ENCODE peak calls at places on chromosomes 4 and X, in seven cellular contexts. Q is ovary, F is heart left ventricle, T is fibroblast of the aortic adventitia, L is lower leg skin, B is fibroblast of pulmonary artery, C is cardiac muscle cell. I is an unnamed sample.
A peak's percentile ranks its signal among the peaks of the same experiment; 100 is the strongest.

GRCh38 chrX:68807818-68808217 is 21.0 kb upstream of the EFNB1 start:
- DNase-seq in Q (no peak), F (no peak), T (peak; percentile 33), L (no peak), B (no peak), C (peak; percentile 33), I (no peak)

GRCh38 chr4:8303485-8304281 is 34.1 kb downstream of the HTRA3 start:
- DNase-seq in Q (peak; percentile 27), F (no peak), T (peak; percentile 91), L (no peak), B (peak; percentile 95), C (peak; percentile 93), I (peak; percentile 23)

GRCh38 chrX:17591741-17592110 is 145.6 kb upstream of the SCML1 start:
- DNase-seq in Q (peak; percentile 27), F (no peak), T (peak; percentile 92), L (no peak), B (peak; percentile 71), C (peak; percentile 82), I (no peak)

GRCh38 chrX:19697416-19697815 is 182.1 kb upstream of the MAP3K15 start:
- DNase-seq in Q (no peak), F (no peak), T (no peak), L (no peak), B (no peak), C (no peak), I (no peak)

GRCh38 chr4:159685406-159686092 is 582.7 kb downstream of the RAPGEF2 start:
- DNase-seq in Q (no peak), F (no peak), T (no peak), L (no peak), B (no peak), C (peak; percentile 35), I (no peak)

GRCh38 chr4:180615746-180616145 is 1627.5 kb upstream of the TENM3 start:
- DNase-seq in Q (no peak), F (no peak), T (no peak), L (no peak), B (no peak), C (no peak), I (no peak)

GRCh38 chr4:163353054-163353453 is 9.4 kb downstream of the NPY5R start:
- DNase-seq in Q (no peak), F (no peak), T (no peak), L (no peak), B (peak; percentile 25), C (peak; percentile 52), I (no peak)

GRCh38 chr4:108433832-108434231 is 186.5 kb upstream of the RPL34 start:
- DNase-seq in Q (no peak), F (no peak), T (peak; percentile 69), L (no peak), B (no peak), C (no peak), I (no peak)

GRCh38 chrX:16978193-16978984 is 31.9 kb downstream of the REPS2 start:
- DNase-seq in Q (peak; percentile 27), F (no peak), T (no peak), L (peak; percentile 14), B (no peak), C (no peak), I (no peak)

GRCh38 chr4:86741841-86742240 is 107.3 kb downstream of the SLC10A6 start:
- DNase-seq in Q (no peak), F (no peak), T (no peak), L (no peak), B (no peak), C (no peak), I (no peak)

GRCh38 chrX:106862972-106863688 is 40.0 kb downstream of the RIPPLY1 start:
- DNase-seq in Q (no peak), F (no peak), T (no peak), L (no peak), B (peak; percentile 10), C (peak; percentile 5), I (no peak)

GRCh38 chr4:103496800-103497199 is 223.0 kb downstream of the TACR3 start:
- DNase-seq in Q (no peak), F (no peak), T (no peak), L (no peak), B (no peak), C (no peak), I (no peak)

GRCh38 chrX:154532690-154533089 is 14.0 kb downstream of the G6PD start:
- DNase-seq in Q (no peak), F (no peak), T (no peak), L (no peak), B (no peak), C (no peak), I (no peak)

GRCh38 chr4:148454835-148455234 is 12.6 kb upstream of the NR3C2 start:
- DNase-seq in Q (no peak), F (no peak), T (no peak), L (no peak), B (no peak), C (no peak), I (no peak)

GRCh38 chr4:36489798-36490197 is 208.4 kb downstream of the DTHD1 start:
- DNase-seq in Q (no peak), F (no peak), T (no peak), L (no peak), B (no peak), C (no peak), I (no peak)

DNA sequence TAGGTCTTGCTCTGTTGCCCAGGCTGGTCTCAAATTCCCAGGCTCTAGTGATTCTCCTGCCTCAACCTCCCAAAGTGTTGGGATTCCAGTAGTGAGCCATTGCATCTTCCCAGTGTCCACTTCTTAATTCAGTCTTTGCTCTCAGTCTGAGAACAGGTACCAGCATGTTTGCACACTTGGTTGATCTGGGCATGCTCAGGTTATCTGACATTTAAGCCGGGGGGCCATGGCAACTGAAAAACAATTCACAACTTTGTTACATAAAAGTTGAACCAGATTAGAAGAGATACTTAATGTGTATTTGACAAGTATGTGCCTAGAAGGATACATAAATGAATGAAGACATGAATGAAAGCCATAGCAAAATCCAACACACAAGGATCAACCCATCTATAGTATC is 39.0 kb downstream of the FGFBP1 start:
- DNase-seq in Q (no peak), F (no peak), T (no peak), L (no peak), B (no peak), C (no peak), I (no peak)
- TF ChIP-seq CTCF in Q (no peak), F (no peak), T (no peak), L (no peak), B (no peak), C (no peak), I (no peak)

GRCh38 chrX:10190367-10190766 is 33.6 kb downstream of the CLCN4 start:
- DNase-seq in Q (peak; percentile 60), F (no peak), T (peak; percentile 88), L (no peak), B (peak; percentile 85), C (peak; percentile 84), I (no peak)
- TF ChIP-seq CTCF in Q (peak; percentile 39), F (peak; percentile 63), T (peak; percentile 47), L (no peak), B (peak; percentile 47), C (peak; percentile 53), I (no peak)

DNA sequence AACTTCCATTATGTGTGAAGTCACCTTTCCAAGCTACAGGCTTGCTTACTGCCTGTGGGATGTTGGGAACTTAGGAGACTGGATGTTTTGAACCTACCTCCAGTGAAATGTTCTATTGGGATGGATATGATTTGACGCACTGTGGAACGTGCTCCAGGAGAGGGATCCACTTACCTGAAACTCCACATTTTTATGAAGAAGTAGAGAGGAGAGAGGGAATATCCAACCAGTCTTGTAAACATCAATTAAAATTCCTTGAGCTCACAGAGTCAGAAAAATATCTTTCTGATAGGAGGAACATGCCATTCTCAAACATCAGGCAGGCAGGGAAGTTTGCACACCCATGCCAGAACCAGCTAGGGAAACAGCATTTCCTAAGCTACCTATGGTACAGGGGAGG is 91.1 kb upstream of the MAOA start:
- DNase-seq in Q (no peak), F (no peak), T (no peak), L (no peak), B (peak; percentile 14), C (no peak), I (no peak)
- TF ChIP-seq CTCF in Q (no peak), F (no peak), T (no peak), L (no peak), B (no peak), C (no peak), I (no peak)

GRCh38 chr4:75432683-75433082 is 81.5 kb downstream of the RCHY1 start:
- DNase-seq in Q (no peak), F (no peak), T (peak; percentile 9), L (no peak), B (peak; percentile 12), C (peak; percentile 22), I (no peak)
- TF ChIP-seq CTCF in Q (no peak), F (no peak), T (peak; percentile 25), L (no peak), B (peak; percentile 38), C (peak; percentile 31), I (no peak)

DNA sequence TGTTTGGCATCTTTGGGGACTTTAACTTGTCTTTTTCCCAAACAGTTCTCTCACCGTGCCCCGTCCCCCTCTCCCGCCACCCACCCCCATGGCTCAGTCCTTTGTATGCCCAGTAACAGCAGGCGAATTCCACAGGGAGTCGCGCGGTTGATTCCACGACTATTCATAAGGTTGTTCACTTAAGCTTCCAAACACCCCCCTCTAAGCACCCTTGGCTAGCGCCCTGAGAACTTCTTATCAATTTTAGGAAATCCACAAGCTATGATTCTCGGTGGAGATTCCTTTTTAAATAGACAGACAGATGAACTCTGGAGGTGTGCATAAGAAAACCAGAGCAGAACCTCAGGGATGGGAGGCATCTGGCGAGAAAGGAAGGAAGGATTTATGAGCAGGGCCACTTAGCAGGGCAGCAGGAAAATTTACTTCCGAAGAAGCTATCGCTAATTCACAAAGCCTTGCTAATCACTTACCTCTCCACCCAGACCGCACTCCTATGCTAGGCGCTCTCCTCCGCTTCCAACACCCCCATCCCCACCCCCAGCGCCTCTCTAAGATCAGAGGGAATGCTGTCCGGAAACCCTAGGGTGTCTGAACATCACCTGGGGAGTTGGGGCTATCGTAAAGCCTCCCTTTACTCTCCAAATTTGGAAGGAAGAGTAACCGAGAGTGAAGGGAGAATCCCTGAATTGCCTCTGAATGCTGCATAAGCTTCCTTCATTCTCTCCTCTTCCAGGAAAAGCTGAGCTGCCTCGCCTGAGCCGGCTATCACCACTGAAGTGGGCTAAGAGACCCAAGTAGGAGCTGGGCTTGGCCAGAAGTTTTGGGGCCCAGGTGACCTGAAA is 1.7 kb downstream of the UNC5C start:
- DNase-seq in Q (no peak), F (no peak), T (no peak), L (no peak), B (no peak), C (no peak), I (no peak)
- TF ChIP-seq CTCF in Q (no peak), F (no peak), T (no peak), L (no peak), B (no peak), C (no peak), I (no peak)

GRCh38 chr4:77903186-77903585 is 40.6 kb downstream of the MRPL1 start:
- DNase-seq in Q (no peak), F (no peak), T (no peak), L (no peak), B (no peak), C (no peak), I (no peak)

GRCh38 chr4:77899607-77900006 is 37.0 kb downstream of the MRPL1 start:
- DNase-seq in Q (no peak), F (no peak), T (no peak), L (no peak), B (no peak), C (no peak), I (no peak)
- TF ChIP-seq CTCF in Q (no peak), F (no peak), T (no peak), L (no peak), B (no peak), C (no peak), I (no peak)